ENCODE peak calls at places on chromosomes 7 and 10, in eight cellular contexts. C, Y, Q, G, P, Z, F and M are unnamed samples. For H3K4me1, the result is how much of the 10 kb centered on the place peaks cover.

GRCh38 chr10:59625842-59626522 is 83.7 kb downstream of the SLC16A9 start:
- DNase-seq in C (peak), Y (peak), Q (peak), G (no peak), P (peak), Z (peak), F (peak), M (peak)

GRCh38 chr10:42866115-42866995 is 83.8 kb downstream of the BMS1 start:
- DNase-seq in C (peak), Y (peak), Q (peak), G (peak), P (peak), Z (peak), F (peak), M (peak)

GRCh38 chr7:80307251-80307856 is 172.7 kb downstream of the GNAI1 start:
- DNase-seq in C (no peak), Y (no peak), Q (no peak), G (no peak), P (peak), Z (no peak), F (no peak), M (peak)

GRCh38 chr10:123911866-123912265 is 20.3 kb upstream of the CPXM2 start:
- DNase-seq in C (no peak), Y (no peak), Q (no peak), G (no peak), P (no peak), Z (no peak), F (no peak), M (no peak)

GRCh38 chr7:54678763-54679396 is 80.1 kb downstream of the SEC61G start:
- DNase-seq in C (no peak), Y (no peak), Q (no peak), G (no peak), P (no peak), Z (no peak), F (no peak), M (no peak)

GRCh38 chr7:130441408-130441854 is 615 bp upstream of the CEP41 start:
- DNase-seq in C (peak), Y (no peak), Q (peak), G (no peak), P (peak), Z (peak), F (peak), M (peak)

GRCh38 chr7:20172736-20173334 is 44.3 kb downstream of the MACC1 start:
- DNase-seq in C (peak), Y (no peak), Q (peak), G (peak), P (peak), Z (peak), F (peak), M (peak)

GRCh38 chr7:22723642-22724041 is 3.4 kb upstream of the IL6 start:
- DNase-seq in C (no peak), Y (no peak), Q (no peak), G (peak), P (no peak), Z (no peak), F (no peak), M (peak)

GRCh38 chr10:103514244-103514643 is 20.7 kb downstream of the NEURL1 start:
- DNase-seq in C (no peak), Y (no peak), Q (no peak), G (no peak), P (peak), Z (peak), F (no peak), M (no peak)

GRCh38 chr10:92590623-92591549 is 2.0 kb upstream of the KIF11 start:
- DNase-seq in C (peak), Y (no peak), Q (peak), G (peak), P (peak), Z (peak), F (peak), M (peak)

GRCh38 chr10:132910901-132911711 is 31.3 kb downstream of the CFAP46 start:
- DNase-seq in C (no peak), Y (no peak), Q (no peak), G (peak), P (no peak), Z (no peak), F (no peak), M (peak)

GRCh38 chr10:31554556-31554955 is 235.5 kb downstream of the ZEB1 start:
- DNase-seq in C (no peak), Y (no peak), Q (no peak), G (no peak), P (no peak), Z (no peak), F (no peak), M (peak)

GRCh38 chr10:18136056-18136916 is 3.9 kb upstream of the CACNB2 start:
- DNase-seq in C (no peak), Y (no peak), Q (no peak), G (no peak), P (no peak), Z (no peak), F (peak), M (peak)

GRCh38 chr7:134856141-134856540 is 76.7 kb downstream of the CALD1 start:
- DNase-seq in C (no peak), Y (no peak), Q (no peak), G (no peak), P (peak), Z (no peak), F (no peak), M (peak)
- H3K4me1 ChIP-seq in C (under half), Y (under half), Q (under half), G (under half), P (under half), Z (under half), F (under half), M (under half)

GRCh38 chr7:123643495-123644428 is 11.9 kb upstream of the LMOD2 start:
- DNase-seq in C (no peak), Y (no peak), Q (no peak), G (no peak), P (peak), Z (no peak), F (peak), M (peak)
- H3K4me1 ChIP-seq in C (under half), Y (under half), Q (under half), G (under half), P (under half), Z (under half), F (under half), M (under half)

GRCh38 chr7:14375998-14376397 is 386.5 kb upstream of the ETV1 start:
- DNase-seq in C (no peak), Y (no peak), Q (no peak), G (no peak), P (no peak), Z (no peak), F (no peak), M (no peak)

GRCh38 chr7:14377646-14378266 is 388.3 kb upstream of the ETV1 start:
- DNase-seq in C (no peak), Y (no peak), Q (no peak), G (no peak), P (no peak), Z (no peak), F (no peak), M (peak)

GRCh38 chr7:14376711-14377110 is 387.2 kb upstream of the ETV1 start:
- DNase-seq in C (no peak), Y (no peak), Q (no peak), G (no peak), P (no peak), Z (no peak), F (no peak), M (no peak)

GRCh38 chr7:14374336-14374735 is 384.9 kb upstream of the ETV1 start:
- DNase-seq in C (no peak), Y (no peak), Q (no peak), G (no peak), P (no peak), Z (no peak), F (no peak), M (no peak)
- H3K4me1 ChIP-seq in C (under half), Y (under half), Q (under half), G (under half), P (under half), Z (under half), F (under half), M (under half)

DNA sequence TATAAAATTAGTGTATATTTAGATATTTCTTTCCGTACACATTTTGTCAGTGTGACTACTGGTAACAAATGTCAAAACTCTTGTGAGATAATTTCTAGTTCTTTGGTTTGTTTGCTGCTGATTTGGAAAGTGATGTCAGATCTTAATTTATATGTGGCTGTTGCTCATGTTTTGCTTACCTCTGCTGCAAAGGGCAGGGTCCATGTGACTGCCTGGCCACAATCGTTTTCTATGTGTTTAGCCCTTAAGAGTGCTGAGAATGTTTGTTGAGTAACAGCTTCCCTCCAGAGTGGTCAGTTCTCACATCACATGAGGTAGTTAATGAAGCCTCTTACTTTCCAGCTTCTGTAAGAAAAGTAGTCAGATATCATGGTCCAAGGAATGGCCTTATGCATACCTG is 4.2 kb downstream of the NRBF2 start:
- DNase-seq in C (no peak), Y (no peak), Q (no peak), G (no peak), P (no peak), Z (no peak), F (no peak), M (no peak)
- H3K4me1 ChIP-seq in C (under half), Y (half or more), Q (under half), G (under half), P (under half), Z (under half), F (under half), M (under half)

DNA sequence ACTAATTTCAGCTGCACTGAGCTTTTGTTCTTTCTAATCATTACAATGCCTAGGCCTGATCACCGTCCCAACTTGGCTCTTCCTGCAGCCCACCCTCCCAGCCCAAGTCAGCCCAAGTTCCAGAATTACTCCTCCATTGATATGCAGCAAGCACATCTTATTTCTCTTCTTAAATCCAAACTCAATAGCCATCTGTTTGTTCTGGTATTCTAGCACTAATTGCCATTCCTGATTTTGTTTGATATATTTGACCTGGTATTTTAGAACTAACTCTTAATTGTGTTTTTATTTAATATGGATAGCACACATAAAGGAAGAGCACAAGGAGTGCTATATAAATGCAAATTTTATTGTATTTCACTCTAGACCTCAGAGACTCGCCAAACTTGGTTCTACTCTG is 241.2 kb downstream of the SKIDA1 start:
- DNase-seq in C (no peak), Y (no peak), Q (no peak), G (no peak), P (no peak), Z (no peak), F (peak), M (no peak)
- H3K4me1 ChIP-seq in C (under half), Y (under half), Q (half or more), G (under half), P (under half), Z (under half), F (under half), M (under half)

GRCh38 chr10:44906476-44906875 is 4.7 kb upstream of the TMEM72 start:
- DNase-seq in C (no peak), Y (no peak), Q (no peak), G (no peak), P (no peak), Z (no peak), F (no peak), M (no peak)
- H3K4me1 ChIP-seq in C (under half), Y (under half), Q (under half), G (under half), P (under half), Z (under half), F (under half), M (under half)

GRCh38 chr10:6058677-6059475 is 3.3 kb downstream of the IL2RA start:
- DNase-seq in C (no peak), Y (no peak), Q (no peak), G (no peak), P (no peak), Z (no peak), F (no peak), M (no peak)
- H3K4me1 ChIP-seq in C (half or more), Y (half or more), Q (under half), G (under half), P (under half), Z (under half), F (under half), M (under half)